ENCODE peak calls at places on chromosomes 11 and 22, in eight cellular contexts. One of them, this sample, is unnamed.

GRCh38 chr11:64878494-64879225 is at the start of gene EHD1:
- DNase-seq in activated T-cell treated with anti-CD3 and anti-CD28 coated beads for 1 hour: peak; percentile 99
- DNase-seq in IMR-90: peak; percentile 96
- DNase-seq in AG09309: peak; percentile 83
- DNase-seq in Calu3: peak; percentile 99
- DNase-seq in EL: peak; percentile 97
- DNase-seq in EH: peak; percentile 96
- DNase-seq in activated naive CD8-positive, alpha-beta T cell treated with anti-CD3 and anti-CD28 coated beads, Interleukin-2, amount 50 U/mL, for 24 hours: peak; percentile 100
- DNase-seq in this sample: peak; percentile 99

GRCh38 chr11:104570088-104570701 is 328.1 kb downstream of the CASP12 start:
- DNase-seq in activated T-cell treated with anti-CD3 and anti-CD28 coated beads for 1 hour: no peak
- DNase-seq in IMR-90: no peak
- DNase-seq in AG09309: no peak
- DNase-seq in Calu3: no peak
- DNase-seq in EL: peak; percentile 20
- DNase-seq in EH: no peak
- DNase-seq in activated naive CD8-positive, alpha-beta T cell treated with anti-CD3 and anti-CD28 coated beads, Interleukin-2, amount 50 U/mL, for 24 hours: no peak
- DNase-seq in this sample: no peak

GRCh38 chr22:19151329-19152191 is 1.5 kb upstream of the GSC2 start:
- DNase-seq in activated T-cell treated with anti-CD3 and anti-CD28 coated beads for 1 hour: no peak
- DNase-seq in IMR-90: no peak
- DNase-seq in AG09309: no peak
- DNase-seq in Calu3: no peak
- DNase-seq in EL: no peak
- DNase-seq in EH: no peak
- DNase-seq in activated naive CD8-positive, alpha-beta T cell treated with anti-CD3 and anti-CD28 coated beads, Interleukin-2, amount 50 U/mL, for 24 hours: no peak
- DNase-seq in this sample: no peak

GRCh38 chr11:128734439-128735224 is 40.8 kb downstream of the FLI1 start:
- DNase-seq in activated T-cell treated with anti-CD3 and anti-CD28 coated beads for 1 hour: no peak
- DNase-seq in IMR-90: no peak
- DNase-seq in AG09309: no peak
- DNase-seq in Calu3: no peak
- DNase-seq in EL: no peak
- DNase-seq in EH: no peak
- DNase-seq in activated naive CD8-positive, alpha-beta T cell treated with anti-CD3 and anti-CD28 coated beads, Interleukin-2, amount 50 U/mL, for 24 hours: no peak
- DNase-seq in this sample: no peak

GRCh38 chr11:2790581-2790925 is 90.8 kb upstream of the KCNQ1OT1 start:
- DNase-seq in activated T-cell treated with anti-CD3 and anti-CD28 coated beads for 1 hour: no peak
- DNase-seq in IMR-90: no peak
- DNase-seq in AG09309: no peak
- DNase-seq in Calu3: no peak
- DNase-seq in EL: no peak
- DNase-seq in EH: no peak
- DNase-seq in activated naive CD8-positive, alpha-beta T cell treated with anti-CD3 and anti-CD28 coated beads, Interleukin-2, amount 50 U/mL, for 24 hours: no peak
- DNase-seq in this sample: no peak

GRCh38 chr11:65419773-65420481 is 2.7 kb upstream of the NEAT1 start:
- DNase-seq in activated T-cell treated with anti-CD3 and anti-CD28 coated beads for 1 hour: no peak
- DNase-seq in IMR-90: peak; percentile 89
- DNase-seq in AG09309: peak; percentile 80
- DNase-seq in Calu3: peak; percentile 89
- DNase-seq in EL: peak; percentile 86
- DNase-seq in EH: peak; percentile 95
- DNase-seq in activated naive CD8-positive, alpha-beta T cell treated with anti-CD3 and anti-CD28 coated beads, Interleukin-2, amount 50 U/mL, for 24 hours: peak; percentile 72
- DNase-seq in this sample: peak; percentile 93

GRCh38 chr11:121895919-121896318 is 220.1 kb downstream of the BLID start:
- DNase-seq in activated T-cell treated with anti-CD3 and anti-CD28 coated beads for 1 hour: no peak
- DNase-seq in IMR-90: peak; percentile 61
- DNase-seq in AG09309: no peak
- DNase-seq in Calu3: no peak
- DNase-seq in EL: peak; percentile 86
- DNase-seq in EH: peak; percentile 87
- DNase-seq in activated naive CD8-positive, alpha-beta T cell treated with anti-CD3 and anti-CD28 coated beads, Interleukin-2, amount 50 U/mL, for 24 hours: no peak
- DNase-seq in this sample: no peak

GRCh38 chr11:37946155-37946766 is 1348.2 kb upstream of the RAG2 start:
- DNase-seq in activated T-cell treated with anti-CD3 and anti-CD28 coated beads for 1 hour: no peak
- DNase-seq in IMR-90: peak; percentile 27
- DNase-seq in AG09309: no peak
- DNase-seq in Calu3: peak; percentile 62
- DNase-seq in EL: peak; percentile 58
- DNase-seq in EH: peak; percentile 46
- DNase-seq in activated naive CD8-positive, alpha-beta T cell treated with anti-CD3 and anti-CD28 coated beads, Interleukin-2, amount 50 U/mL, for 24 hours: peak; percentile 8
- DNase-seq in this sample: peak; percentile 66

GRCh38 chr11:128246364-128247234 is 340.8 kb downstream of the ETS1 start:
- DNase-seq in activated T-cell treated with anti-CD3 and anti-CD28 coated beads for 1 hour: no peak
- DNase-seq in IMR-90: peak; percentile 12
- DNase-seq in AG09309: no peak
- DNase-seq in Calu3: no peak
- DNase-seq in EL: peak; percentile 17
- DNase-seq in EH: peak; percentile 48
- DNase-seq in activated naive CD8-positive, alpha-beta T cell treated with anti-CD3 and anti-CD28 coated beads, Interleukin-2, amount 50 U/mL, for 24 hours: no peak
- DNase-seq in this sample: no peak

GRCh38 chr11:73531386-73531785 is 66.5 kb downstream of the FAM168A start:
- DNase-seq in activated T-cell treated with anti-CD3 and anti-CD28 coated beads for 1 hour: no peak
- DNase-seq in IMR-90: no peak
- DNase-seq in AG09309: no peak
- DNase-seq in Calu3: no peak
- DNase-seq in EL: no peak
- DNase-seq in EH: no peak
- DNase-seq in activated naive CD8-positive, alpha-beta T cell treated with anti-CD3 and anti-CD28 coated beads, Interleukin-2, amount 50 U/mL, for 24 hours: no peak
- DNase-seq in this sample: no peak

GRCh38 chr11:115081972-115082371 is 403.6 kb downstream of the NXPE2 start:
- DNase-seq in activated T-cell treated with anti-CD3 and anti-CD28 coated beads for 1 hour: no peak
- DNase-seq in IMR-90: no peak
- DNase-seq in AG09309: no peak
- DNase-seq in Calu3: no peak
- DNase-seq in EL: no peak
- DNase-seq in EH: no peak
- DNase-seq in activated naive CD8-positive, alpha-beta T cell treated with anti-CD3 and anti-CD28 coated beads, Interleukin-2, amount 50 U/mL, for 24 hours: no peak
- DNase-seq in this sample: no peak

GRCh38 chr11:12600829-12601228 is 73.4 kb upstream of the TEAD1 start:
- DNase-seq in activated T-cell treated with anti-CD3 and anti-CD28 coated beads for 1 hour: no peak
- DNase-seq in IMR-90: no peak
- DNase-seq in AG09309: no peak
- DNase-seq in Calu3: no peak
- DNase-seq in EL: no peak
- DNase-seq in EH: no peak
- DNase-seq in activated naive CD8-positive, alpha-beta T cell treated with anti-CD3 and anti-CD28 coated beads, Interleukin-2, amount 50 U/mL, for 24 hours: no peak
- DNase-seq in this sample: no peak

GRCh38 chr22:27896251-27896650 is 22.8 kb downstream of the PITPNB start:
- DNase-seq in activated T-cell treated with anti-CD3 and anti-CD28 coated beads for 1 hour: no peak
- DNase-seq in IMR-90: no peak
- DNase-seq in AG09309: no peak
- DNase-seq in Calu3: no peak
- DNase-seq in EL: no peak
- DNase-seq in EH: no peak
- DNase-seq in activated naive CD8-positive, alpha-beta T cell treated with anti-CD3 and anti-CD28 coated beads, Interleukin-2, amount 50 U/mL, for 24 hours: no peak
- DNase-seq in this sample: no peak

GRCh38 chr11:118524356-118524755 is 2.9 kb upstream of the TTC36 start:
- DNase-seq in activated T-cell treated with anti-CD3 and anti-CD28 coated beads for 1 hour: no peak
- DNase-seq in IMR-90: no peak
- DNase-seq in AG09309: no peak
- DNase-seq in Calu3: no peak
- DNase-seq in EL: no peak
- DNase-seq in EH: no peak
- DNase-seq in activated naive CD8-positive, alpha-beta T cell treated with anti-CD3 and anti-CD28 coated beads, Interleukin-2, amount 50 U/mL, for 24 hours: no peak
- DNase-seq in this sample: no peak

GRCh38 chr11:132909016-132909606 is 623.2 kb downstream of the OPCML start:
- DNase-seq in activated T-cell treated with anti-CD3 and anti-CD28 coated beads for 1 hour: no peak
- DNase-seq in IMR-90: no peak
- DNase-seq in AG09309: no peak
- DNase-seq in Calu3: no peak
- DNase-seq in EL: no peak
- DNase-seq in EH: no peak
- DNase-seq in activated naive CD8-positive, alpha-beta T cell treated with anti-CD3 and anti-CD28 coated beads, Interleukin-2, amount 50 U/mL, for 24 hours: no peak
- DNase-seq in this sample: no peak

GRCh38 chr22:38238519-38239051 is 34.2 kb downstream of the TMEM184B start:
- DNase-seq in activated T-cell treated with anti-CD3 and anti-CD28 coated beads for 1 hour: no peak
- DNase-seq in IMR-90: peak; percentile 73
- DNase-seq in AG09309: no peak
- DNase-seq in Calu3: no peak
- DNase-seq in EL: no peak
- DNase-seq in EH: no peak
- DNase-seq in activated naive CD8-positive, alpha-beta T cell treated with anti-CD3 and anti-CD28 coated beads, Interleukin-2, amount 50 U/mL, for 24 hours: no peak
- DNase-seq in this sample: no peak

GRCh38 chr22:49667236-49667635 is 160.4 kb downstream of the BRD1 start:
- DNase-seq in activated T-cell treated with anti-CD3 and anti-CD28 coated beads for 1 hour: no peak
- DNase-seq in IMR-90: no peak
- DNase-seq in AG09309: no peak
- DNase-seq in Calu3: no peak
- DNase-seq in EL: no peak
- DNase-seq in EH: no peak
- DNase-seq in activated naive CD8-positive, alpha-beta T cell treated with anti-CD3 and anti-CD28 coated beads, Interleukin-2, amount 50 U/mL, for 24 hours: peak; percentile 37
- DNase-seq in this sample: no peak

GRCh38 chr11:117940736-117941135 is 11.5 kb upstream of the TMPRSS13 start:
- DNase-seq in activated T-cell treated with anti-CD3 and anti-CD28 coated beads for 1 hour: no peak
- DNase-seq in IMR-90: no peak
- DNase-seq in AG09309: no peak
- DNase-seq in Calu3: no peak
- DNase-seq in EL: no peak
- DNase-seq in EH: no peak
- DNase-seq in activated naive CD8-positive, alpha-beta T cell treated with anti-CD3 and anti-CD28 coated beads, Interleukin-2, amount 50 U/mL, for 24 hours: no peak
- DNase-seq in this sample: no peak

GRCh38 chr22:31948002-31948401 is 3.7 kb downstream of the YWHAH start:
- DNase-seq in activated T-cell treated with anti-CD3 and anti-CD28 coated beads for 1 hour: no peak
- DNase-seq in IMR-90: no peak
- DNase-seq in AG09309: no peak
- DNase-seq in Calu3: no peak
- DNase-seq in EL: no peak
- DNase-seq in EH: no peak
- DNase-seq in activated naive CD8-positive, alpha-beta T cell treated with anti-CD3 and anti-CD28 coated beads, Interleukin-2, amount 50 U/mL, for 24 hours: no peak
- DNase-seq in this sample: no peak

GRCh38 chr11:47950396-47950795 is 30.0 kb upstream of the PTPRJ start:
- DNase-seq in activated T-cell treated with anti-CD3 and anti-CD28 coated beads for 1 hour: peak; percentile 36
- DNase-seq in IMR-90: no peak
- DNase-seq in AG09309: no peak
- DNase-seq in Calu3: no peak
- DNase-seq in EL: no peak
- DNase-seq in EH: no peak
- DNase-seq in activated naive CD8-positive, alpha-beta T cell treated with anti-CD3 and anti-CD28 coated beads, Interleukin-2, amount 50 U/mL, for 24 hours: peak; percentile 61
- DNase-seq in this sample: no peak

GRCh38 chr11:11073996-11074395 is 216.1 kb upstream of the ZBED5 start:
- DNase-seq in activated T-cell treated with anti-CD3 and anti-CD28 coated beads for 1 hour: no peak
- DNase-seq in IMR-90: no peak
- DNase-seq in AG09309: no peak
- DNase-seq in Calu3: no peak
- DNase-seq in EL: no peak
- DNase-seq in EH: no peak
- DNase-seq in activated naive CD8-positive, alpha-beta T cell treated with anti-CD3 and anti-CD28 coated beads, Interleukin-2, amount 50 U/mL, for 24 hours: no peak
- DNase-seq in this sample: no peak

GRCh38 chr11:93248602-93249001 is 50.8 kb upstream of the SLC36A4 start:
- DNase-seq in activated T-cell treated with anti-CD3 and anti-CD28 coated beads for 1 hour: no peak
- DNase-seq in IMR-90: peak; percentile 26
- DNase-seq in AG09309: no peak
- DNase-seq in Calu3: no peak
- DNase-seq in EL: no peak
- DNase-seq in EH: peak; percentile 2
- DNase-seq in activated naive CD8-positive, alpha-beta T cell treated with anti-CD3 and anti-CD28 coated beads, Interleukin-2, amount 50 U/mL, for 24 hours: no peak
- DNase-seq in this sample: no peak

GRCh38 chr11:131370090-131370751 is at the start of gene NTM:
- DNase-seq in activated T-cell treated with anti-CD3 and anti-CD28 coated beads for 1 hour: no peak
- DNase-seq in IMR-90: peak; percentile 7
- DNase-seq in AG09309: peak; percentile 35
- DNase-seq in Calu3: no peak
- DNase-seq in EL: peak; percentile 2
- DNase-seq in EH: peak; percentile 32
- DNase-seq in activated naive CD8-positive, alpha-beta T cell treated with anti-CD3 and anti-CD28 coated beads, Interleukin-2, amount 50 U/mL, for 24 hours: no peak
- DNase-seq in this sample: no peak

GRCh38 chr11:79609511-79609910 is 168.7 kb upstream of the TENM4 start:
- DNase-seq in activated T-cell treated with anti-CD3 and anti-CD28 coated beads for 1 hour: no peak
- DNase-seq in IMR-90: no peak
- DNase-seq in AG09309: no peak
- DNase-seq in Calu3: no peak
- DNase-seq in EL: no peak
- DNase-seq in EH: no peak
- DNase-seq in activated naive CD8-positive, alpha-beta T cell treated with anti-CD3 and anti-CD28 coated beads, Interleukin-2, amount 50 U/mL, for 24 hours: no peak
- DNase-seq in this sample: no peak

GRCh38 chr11:83685730-83686129 is 399.6 kb upstream of the CCDC90B start:
- DNase-seq in activated T-cell treated with anti-CD3 and anti-CD28 coated beads for 1 hour: no peak
- DNase-seq in IMR-90: no peak
- DNase-seq in AG09309: no peak
- DNase-seq in Calu3: no peak
- DNase-seq in EL: no peak
- DNase-seq in EH: no peak
- DNase-seq in activated naive CD8-positive, alpha-beta T cell treated with anti-CD3 and anti-CD28 coated beads, Interleukin-2, amount 50 U/mL, for 24 hours: no peak
- DNase-seq in this sample: no peak

GRCh38 chr11:64711944-64712306 is 11.1 kb downstream of the NRXN2 start:
- DNase-seq in activated T-cell treated with anti-CD3 and anti-CD28 coated beads for 1 hour: no peak
- DNase-seq in IMR-90: no peak
- DNase-seq in AG09309: no peak
- DNase-seq in Calu3: no peak
- DNase-seq in EL: no peak
- DNase-seq in EH: no peak
- DNase-seq in activated naive CD8-positive, alpha-beta T cell treated with anti-CD3 and anti-CD28 coated beads, Interleukin-2, amount 50 U/mL, for 24 hours: no peak
- DNase-seq in this sample: no peak

GRCh38 chr22:21972293-21972779 is 10.3 kb downstream of the TOP3B start:
- DNase-seq in activated T-cell treated with anti-CD3 and anti-CD28 coated beads for 1 hour: peak; percentile 50
- DNase-seq in IMR-90: peak; percentile 23
- DNase-seq in AG09309: no peak
- DNase-seq in Calu3: peak; percentile 65
- DNase-seq in EL: peak; percentile 23
- DNase-seq in EH: peak; percentile 35
- DNase-seq in activated naive CD8-positive, alpha-beta T cell treated with anti-CD3 and anti-CD28 coated beads, Interleukin-2, amount 50 U/mL, for 24 hours: peak; percentile 67
- DNase-seq in this sample: peak; percentile 64

This sample was measured in erythroblast.